ENCODE peak calls at places on chromosomes 16 and 17, in seven cellular contexts. One of them, this sample, is unnamed.

GRCh38 chr17:301681-302299 is 50.8 kb downstream of the RPH3AL start:
- DNase-seq in HCT116: no peak
- DNase-seq in mammary epithelial cell: no peak
- DNase-seq in DND-41: no peak
- DNase-seq in neuronal stem cell: no peak
- DNase-seq in neural progenitor cell: no peak
- DNase-seq in GM23248: peak
- DNase-seq in this sample: no peak

GRCh38 chr17:44623070-44623725 is 33.1 kb upstream of the MEIOC start:
- DNase-seq in neuronal stem cell: no peak
- DNase-seq in mammary epithelial cell: no peak
- DNase-seq in DND-41: no peak
- DNase-seq in GM23248: no peak
- DNase-seq in neural progenitor cell: no peak
- DNase-seq in HCT116: peak
- DNase-seq in this sample: no peak

GRCh38 chr16:15031179-15031578 is 24.7 kb downstream of the NTAN1 start:
- DNase-seq in neuronal stem cell: no peak
- DNase-seq in GM23248: no peak
- DNase-seq in HCT116: no peak
- DNase-seq in DND-41: no peak
- DNase-seq in mammary epithelial cell: no peak
- DNase-seq in neural progenitor cell: no peak
- DNase-seq in this sample: no peak

GRCh38 chr17:40061532-40062038 is 1.2 kb upstream of the THRA start:
- DNase-seq in mammary epithelial cell: no peak
- DNase-seq in HCT116: no peak
- DNase-seq in GM23248: no peak
- DNase-seq in DND-41: no peak
- DNase-seq in neural progenitor cell: no peak
- DNase-seq in neuronal stem cell: no peak
- DNase-seq in this sample: no peak

GRCh38 chr17:75124041-75124818 is 7.3 kb downstream of the NT5C start:
- DNase-seq in neuronal stem cell: no peak
- DNase-seq in GM23248: peak
- DNase-seq in DND-41: no peak
- DNase-seq in HCT116: peak
- DNase-seq in neural progenitor cell: no peak
- DNase-seq in mammary epithelial cell: peak
- DNase-seq in this sample: peak

GRCh38 chr17:61504697-61505096 is 52.5 kb downstream of the TBX4 start:
- DNase-seq in DND-41: no peak
- DNase-seq in GM23248: peak
- DNase-seq in neuronal stem cell: no peak
- DNase-seq in neural progenitor cell: no peak
- DNase-seq in mammary epithelial cell: peak
- DNase-seq in HCT116: no peak
- DNase-seq in this sample: no peak

GRCh38 chr17:66143657-66144282 is 48.2 kb downstream of the CEP112 start:
- DNase-seq in mammary epithelial cell: no peak
- DNase-seq in neuronal stem cell: no peak
- DNase-seq in neural progenitor cell: no peak
- DNase-seq in DND-41: no peak
- DNase-seq in HCT116: no peak
- DNase-seq in GM23248: no peak
- DNase-seq in this sample: no peak

GRCh38 chr17:76529643-76530488 is 7.6 kb downstream of the CYGB start:
- DNase-seq in mammary epithelial cell: peak
- DNase-seq in DND-41: no peak
- DNase-seq in neural progenitor cell: peak
- DNase-seq in HCT116: no peak
- DNase-seq in neuronal stem cell: no peak
- DNase-seq in GM23248: peak
- DNase-seq in this sample: no peak

GRCh38 chr16:85422374-85423185 is 190.5 kb upstream of the GSE1 start:
- DNase-seq in DND-41: peak
- DNase-seq in HCT116: no peak
- DNase-seq in neuronal stem cell: no peak
- DNase-seq in GM23248: no peak
- DNase-seq in mammary epithelial cell: no peak
- DNase-seq in neural progenitor cell: peak
- DNase-seq in this sample: no peak

GRCh38 chr17:44061446-44061845 is 5.0 kb downstream of the LSM12 start:
- DNase-seq in DND-41: no peak
- DNase-seq in neuronal stem cell: no peak
- DNase-seq in mammary epithelial cell: no peak
- DNase-seq in HCT116: no peak
- DNase-seq in GM23248: peak
- DNase-seq in neural progenitor cell: no peak
- DNase-seq in this sample: no peak

GRCh38 chr17:58341861-58342475 is 10.0 kb downstream of the SUPT4H1 start:
- DNase-seq in HCT116: no peak
- DNase-seq in GM23248: no peak
- DNase-seq in DND-41: no peak
- DNase-seq in neuronal stem cell: no peak
- DNase-seq in mammary epithelial cell: no peak
- DNase-seq in neural progenitor cell: no peak
- DNase-seq in this sample: no peak
- H3K9ac ChIP-seq in HCT116: no peak
- H3K9ac ChIP-seq in GM23248: no peak
- H3K9ac ChIP-seq in DND-41: peak
- H3K9ac ChIP-seq in neuronal stem cell: no peak
- H3K9ac ChIP-seq in mammary epithelial cell: no peak
- H3K9ac ChIP-seq in neural progenitor cell: no peak
- H3K9ac ChIP-seq in this sample: no peak

GRCh38 chr17:14437176-14437575 is 136.3 kb downstream of the HS3ST3B1 start:
- DNase-seq in neuronal stem cell: no peak
- DNase-seq in HCT116: no peak
- DNase-seq in DND-41: no peak
- DNase-seq in neural progenitor cell: no peak
- DNase-seq in mammary epithelial cell: no peak
- DNase-seq in GM23248: no peak
- DNase-seq in this sample: no peak

GRCh38 chr17:14428640-14429029 is 127.8 kb downstream of the HS3ST3B1 start:
- DNase-seq in mammary epithelial cell: no peak
- DNase-seq in DND-41: peak
- DNase-seq in neural progenitor cell: no peak
- DNase-seq in neuronal stem cell: no peak
- DNase-seq in HCT116: no peak
- DNase-seq in GM23248: no peak
- DNase-seq in this sample: no peak

GRCh38 chr17:14432058-14432457 is 131.2 kb downstream of the HS3ST3B1 start:
- DNase-seq in HCT116: no peak
- DNase-seq in GM23248: no peak
- DNase-seq in mammary epithelial cell: no peak
- DNase-seq in DND-41: no peak
- DNase-seq in neuronal stem cell: no peak
- DNase-seq in neural progenitor cell: no peak
- DNase-seq in this sample: no peak

GRCh38 chr17:14429084-14429483 is 128.2 kb downstream of the HS3ST3B1 start:
- DNase-seq in neural progenitor cell: no peak
- DNase-seq in GM23248: no peak
- DNase-seq in mammary epithelial cell: no peak
- DNase-seq in neuronal stem cell: no peak
- DNase-seq in HCT116: no peak
- DNase-seq in DND-41: peak
- DNase-seq in this sample: no peak

DNA sequence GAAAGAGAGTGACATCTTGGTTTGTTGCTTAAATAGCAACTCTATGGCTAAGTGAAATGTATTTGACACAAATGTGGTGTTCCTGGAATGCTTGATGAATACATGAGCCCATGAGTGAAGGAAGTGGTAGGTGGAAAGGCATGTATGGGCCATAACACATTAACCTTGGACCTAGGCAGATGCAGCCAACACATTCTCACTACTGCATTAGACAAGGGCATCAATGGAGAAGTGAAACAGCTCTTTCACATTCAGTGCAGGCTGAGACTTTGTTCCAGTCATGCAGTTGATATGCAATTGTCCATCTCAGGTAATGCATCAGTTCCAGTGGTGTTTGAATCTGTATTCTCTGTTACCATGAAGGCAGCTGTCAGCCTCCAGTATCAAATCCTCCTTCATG is 133.6 kb downstream of the HS3ST3B1 start:
- DNase-seq in HCT116: no peak
- DNase-seq in neural progenitor cell: no peak
- DNase-seq in DND-41: no peak
- DNase-seq in mammary epithelial cell: peak
- DNase-seq in neuronal stem cell: no peak
- DNase-seq in GM23248: no peak
- DNase-seq in this sample: no peak
- H3K4me2 ChIP-seq in HCT116: no peak
- H3K4me2 ChIP-seq in neural progenitor cell: no peak
- H3K4me2 ChIP-seq in DND-41: no peak
- H3K4me2 ChIP-seq in mammary epithelial cell: no peak
- H3K4me2 ChIP-seq in neuronal stem cell: no peak
- H3K4me2 ChIP-seq in GM23248: no peak
- H3K4me2 ChIP-seq in this sample: no peak

GRCh38 chr17:80862978-80863377 is 128.7 kb upstream of the CHMP6 start:
- DNase-seq in neuronal stem cell: no peak
- DNase-seq in DND-41: no peak
- DNase-seq in mammary epithelial cell: no peak
- DNase-seq in HCT116: no peak
- DNase-seq in GM23248: no peak
- DNase-seq in neural progenitor cell: no peak
- DNase-seq in this sample: no peak

GRCh38 chr17:80861360-80861861 is 130.2 kb upstream of the CHMP6 start:
- DNase-seq in neural progenitor cell: no peak
- DNase-seq in neuronal stem cell: no peak
- DNase-seq in GM23248: no peak
- DNase-seq in mammary epithelial cell: no peak
- DNase-seq in HCT116: no peak
- DNase-seq in DND-41: no peak
- DNase-seq in this sample: no peak

GRCh38 chr17:80862341-80862969 is 129.2 kb upstream of the CHMP6 start:
- DNase-seq in HCT116: no peak
- DNase-seq in neural progenitor cell: no peak
- DNase-seq in mammary epithelial cell: no peak
- DNase-seq in DND-41: peak
- DNase-seq in neuronal stem cell: no peak
- DNase-seq in GM23248: no peak
- DNase-seq in this sample: no peak

GRCh38 chr17:80860703-80861359 is 130.8 kb upstream of the CHMP6 start:
- DNase-seq in neural progenitor cell: no peak
- DNase-seq in mammary epithelial cell: no peak
- DNase-seq in neuronal stem cell: no peak
- DNase-seq in DND-41: no peak
- DNase-seq in HCT116: no peak
- DNase-seq in GM23248: no peak
- DNase-seq in this sample: no peak

DNA sequence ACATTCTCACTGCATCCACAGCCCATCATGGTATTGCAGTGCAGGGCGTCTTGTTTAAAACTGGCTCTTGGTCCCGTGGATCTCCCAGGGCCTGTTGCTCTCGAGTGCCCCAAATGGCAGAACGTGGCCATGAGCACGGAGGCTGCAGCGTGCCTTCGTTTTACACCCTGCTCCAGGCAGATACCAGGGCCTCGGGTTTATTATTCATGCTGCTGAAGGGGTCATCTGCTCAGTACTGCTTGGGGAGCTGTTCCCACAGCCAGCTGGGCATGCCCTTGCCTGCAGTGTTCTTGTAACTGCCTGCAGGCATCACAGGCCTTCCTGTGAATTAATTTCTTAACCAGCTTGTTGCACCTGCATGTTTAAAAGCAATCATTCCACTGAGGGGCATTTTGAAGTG is 129.7 kb upstream of the CHMP6 start:
- DNase-seq in neural progenitor cell: peak
- DNase-seq in DND-41: no peak
- DNase-seq in neuronal stem cell: no peak
- DNase-seq in mammary epithelial cell: peak
- DNase-seq in GM23248: peak
- DNase-seq in HCT116: no peak
- DNase-seq in this sample: peak
- H3K27ac ChIP-seq in neural progenitor cell: no peak
- H3K27ac ChIP-seq in DND-41: peak
- H3K27ac ChIP-seq in neuronal stem cell: no peak
- H3K27ac ChIP-seq in mammary epithelial cell: peak
- H3K27ac ChIP-seq in GM23248: no peak
- H3K27ac ChIP-seq in HCT116: no peak
- H3K27ac ChIP-seq in this sample: peak

DNA sequence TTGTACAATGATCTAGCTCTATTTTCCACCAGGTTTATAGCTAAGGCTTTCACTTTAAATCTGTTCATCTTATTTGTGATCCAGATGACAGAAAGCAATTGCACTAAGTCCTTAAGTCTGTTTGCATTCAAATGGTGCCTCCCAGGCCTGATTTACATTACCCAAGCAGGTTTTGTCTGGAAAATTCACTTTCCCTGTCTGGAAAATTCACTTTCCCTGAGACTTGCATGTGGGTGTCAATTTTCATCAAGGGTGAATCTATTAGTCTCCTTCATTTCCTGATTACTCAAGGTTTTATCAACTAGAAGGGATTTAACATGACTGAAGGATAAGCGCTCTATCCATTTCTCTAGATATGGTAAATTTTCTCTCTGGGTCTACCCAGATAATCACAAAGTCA is 1480.2 kb upstream of the GOT2 start:
- DNase-seq in mammary epithelial cell: no peak
- DNase-seq in DND-41: no peak
- DNase-seq in neuronal stem cell: no peak
- DNase-seq in neural progenitor cell: no peak
- DNase-seq in HCT116: no peak
- DNase-seq in GM23248: no peak
- DNase-seq in this sample: no peak
- H3K9ac ChIP-seq in mammary epithelial cell: no peak
- H3K9ac ChIP-seq in DND-41: no peak
- H3K9ac ChIP-seq in neuronal stem cell: no peak
- H3K9ac ChIP-seq in neural progenitor cell: no peak
- H3K9ac ChIP-seq in HCT116: no peak
- H3K9ac ChIP-seq in GM23248: no peak
- H3K9ac ChIP-seq in this sample: no peak

GRCh38 chr17:81424151-81424550 is 28.9 kb downstream of the BAHCC1 start:
- DNase-seq in mammary epithelial cell: no peak
- DNase-seq in DND-41: no peak
- DNase-seq in GM23248: no peak
- DNase-seq in neural progenitor cell: no peak
- DNase-seq in neuronal stem cell: no peak
- DNase-seq in HCT116: no peak
- DNase-seq in this sample: no peak
- H3K4me2 ChIP-seq in mammary epithelial cell: no peak
- H3K4me2 ChIP-seq in DND-41: no peak
- H3K4me2 ChIP-seq in GM23248: no peak
- H3K4me2 ChIP-seq in neural progenitor cell: no peak
- H3K4me2 ChIP-seq in neuronal stem cell: no peak
- H3K4me2 ChIP-seq in HCT116: peak
- H3K4me2 ChIP-seq in this sample: no peak

GRCh38 chr17:17305282-17305801 is 2.2 kb downstream of the NT5M start:
- DNase-seq in HCT116: no peak
- DNase-seq in neural progenitor cell: no peak
- DNase-seq in DND-41: peak
- DNase-seq in mammary epithelial cell: no peak
- DNase-seq in neuronal stem cell: no peak
- DNase-seq in GM23248: no peak
- DNase-seq in this sample: no peak
- H3K27ac ChIP-seq in HCT116: no peak
- H3K27ac ChIP-seq in neural progenitor cell: no peak
- H3K27ac ChIP-seq in DND-41: peak
- H3K27ac ChIP-seq in mammary epithelial cell: no peak
- H3K27ac ChIP-seq in neuronal stem cell: no peak
- H3K27ac ChIP-seq in GM23248: no peak
- H3K27ac ChIP-seq in this sample: no peak

This sample was measured in keratinocyte.